ENCODE peak calls at places on chromosomes 5 and 9, in ten cellular contexts. P, B, D, M, A, E, J, K, Y and Q are unnamed samples.

GRCh38 chr5:136686192-136686872 is 321.0 kb upstream of the TRPC7 start:
- DNase-seq in P (no peak), B (peak), D (no peak), M (no peak), A (no peak), E (no peak), J (no peak), K (no peak), Y (no peak), Q (peak)

GRCh38 chr9:130937146-130938076 is 1.6 kb downstream of the FIBCD1 start:
- DNase-seq in P (no peak), B (no peak), D (no peak), M (no peak), A (no peak), E (no peak), J (no peak), K (no peak), Y (no peak), Q (no peak)

GRCh38 chr5:159504857-159505304 is 174.6 kb upstream of the IL12B start:
- DNase-seq in P (no peak), B (no peak), D (no peak), M (no peak), A (no peak), E (no peak), J (no peak), K (no peak), Y (no peak), Q (no peak)

GRCh38 chr9:36623280-36623679 is 50.6 kb downstream of the MELK start:
- DNase-seq in P (no peak), B (no peak), D (no peak), M (no peak), A (no peak), E (no peak), J (no peak), K (no peak), Y (no peak), Q (no peak)

GRCh38 chr5:14204785-14205321 is 61.7 kb downstream of the TRIO start:
- DNase-seq in P (no peak), B (peak), D (peak), M (no peak), A (no peak), E (no peak), J (no peak), K (no peak), Y (no peak), Q (no peak)

GRCh38 chr9:113674436-113674835 is 201.7 kb upstream of the ZNF618 start:
- DNase-seq in P (no peak), B (no peak), D (no peak), M (no peak), A (no peak), E (no peak), J (no peak), K (no peak), Y (no peak), Q (no peak)

GRCh38 chr9:78130004-78130403 is 98.4 kb upstream of the GNAQ start:
- DNase-seq in P (no peak), B (peak), D (peak), M (no peak), A (peak), E (no peak), J (no peak), K (no peak), Y (no peak), Q (no peak)

GRCh38 chr5:142697846-142698245 is 12.0 kb upstream of the FGF1 start:
- DNase-seq in P (no peak), B (no peak), D (no peak), M (no peak), A (no peak), E (no peak), J (no peak), K (no peak), Y (no peak), Q (no peak)

GRCh38 chr5:72776684-72777083 is 39.8 kb upstream of the TNPO1 start:
- DNase-seq in P (no peak), B (no peak), D (no peak), M (no peak), A (no peak), E (no peak), J (no peak), K (no peak), Y (no peak), Q (no peak)

GRCh38 chr5:171697591-171698102 is 88.0 kb upstream of the SMIM23 start:
- DNase-seq in P (no peak), B (no peak), D (no peak), M (no peak), A (no peak), E (no peak), J (no peak), K (no peak), Y (no peak), Q (no peak)

GRCh38 chr9:130522233-130522808 is 57.1 kb upstream of the FUBP3 start:
- DNase-seq in P (no peak), B (no peak), D (no peak), M (no peak), A (peak), E (no peak), J (no peak), K (no peak), Y (no peak), Q (no peak)

GRCh38 chr9:128992995-128993394 is 35.1 kb downstream of the SH3GLB2 start:
- DNase-seq in P (no peak), B (peak), D (no peak), M (no peak), A (no peak), E (no peak), J (no peak), K (no peak), Y (no peak), Q (no peak)

GRCh38 chr5:4258170-4258569 is 662.5 kb downstream of the IRX1 start:
- DNase-seq in P (no peak), B (no peak), D (no peak), M (no peak), A (no peak), E (no peak), J (no peak), K (no peak), Y (no peak), Q (no peak)

GRCh38 chr5:132499440-132500243 is 9.1 kb upstream of the IRF1 start:
- DNase-seq in P (no peak), B (no peak), D (no peak), M (no peak), A (no peak), E (peak), J (no peak), K (no peak), Y (no peak), Q (no peak)

GRCh38 chr9:34896112-34896511 is 62.0 kb upstream of the PHF24 start:
- DNase-seq in P (no peak), B (peak), D (no peak), M (no peak), A (no peak), E (no peak), J (no peak), K (no peak), Y (no peak), Q (no peak)

GRCh38 chr9:79665383-79665782 is 93.6 kb downstream of the TLE4 start:
- DNase-seq in P (no peak), B (no peak), D (no peak), M (no peak), A (no peak), E (no peak), J (no peak), K (no peak), Y (no peak), Q (no peak)

GRCh38 chr5:6755941-6756340 is 42.7 kb downstream of the TENT4A start:
- DNase-seq in P (no peak), B (no peak), D (no peak), M (no peak), A (no peak), E (no peak), J (no peak), K (no peak), Y (no peak), Q (no peak)